ENCODE peak calls at places on chromosomes 4 and X, in six cellular contexts. W is GM12878, A is SK-N-SH, U is K562, G is H1, L is HepG2. J is an unnamed sample.
A peak's percentile ranks its signal among the peaks of the same experiment; 100 is the strongest.

GRCh38 chrX:125436855-125437254 is 117.2 kb downstream of the TEX13C start:
- DNase-seq in U (no peak), W (no peak), A (no peak), L (no peak), G (no peak), J (peak; percentile 23)

GRCh38 chr4:141518222-141518621 is 118.2 kb upstream of the IL15 start:
- DNase-seq in G (no peak), L (no peak), A (no peak), U (no peak), W (no peak), J (no peak)

GRCh38 chr4:8745828-8746225 is 125.8 kb downstream of the HMX1 start:
- DNase-seq in A (no peak), W (no peak), L (no peak), G (no peak), U (no peak), J (no peak)

GRCh38 chr4:47368211-47368610 is 95.3 kb downstream of the COMMD8 start:
- DNase-seq in G (no peak), L (no peak), A (no peak), W (no peak), U (no peak), J (peak; percentile 58)

GRCh38 chr4:100981447-100982204 is 365.7 kb downstream of the PPP3CA start:
- DNase-seq in U (no peak), A (no peak), W (no peak), L (no peak), G (no peak), J (peak; percentile 85)

GRCh38 chr4:159608434-159608833 is 505.6 kb downstream of the RAPGEF2 start:
- DNase-seq in A (no peak), L (no peak), U (no peak), W (no peak), G (no peak), J (no peak)

GRCh38 chr4:181618896-181619295 is 624.3 kb upstream of the TENM3 start:
- DNase-seq in W (no peak), L (no peak), A (no peak), U (no peak), G (no peak), J (no peak)

GRCh38 chr4:109576462-109576861 is 16.4 kb downstream of the MCUB start:
- DNase-seq in U (peak; percentile 20), L (no peak), G (no peak), A (no peak), W (no peak), J (no peak)

GRCh38 chrX:48958635-48959094 is 1.3 kb upstream of the OTUD5 start:
- DNase-seq in W (no peak), A (no peak), U (no peak), L (peak; percentile 21), G (no peak), J (peak; percentile 5)

GRCh38 chr4:159944477-159944876 is 841.6 kb downstream of the RAPGEF2 start:
- DNase-seq in A (no peak), G (no peak), U (no peak), L (no peak), W (no peak), J (no peak)

GRCh38 chrX:120311632-120312000 is 355 bp upstream of the TMEM255A start:
- DNase-seq in L (no peak), G (no peak), A (no peak), W (no peak), U (no peak), J (no peak)

GRCh38 chr4:125702406-125702805 is 387.7 kb downstream of the FAT4 start:
- DNase-seq in W (no peak), G (no peak), L (no peak), U (no peak), A (no peak), J (no peak)

GRCh38 chr4:126264839-126265238 is 950.1 kb downstream of the FAT4 start:
- DNase-seq in W (no peak), U (no peak), A (no peak), G (no peak), L (no peak), J (no peak)

GRCh38 chr4:142416711-142417275 is 429.3 kb downstream of the INPP4B start:
- DNase-seq in W (no peak), L (no peak), A (no peak), U (no peak), G (no peak), J (no peak)

GRCh38 chrX:145410622-145411021 is 163.3 kb downstream of the SPANXN1 start:
- DNase-seq in U (no peak), W (no peak), A (no peak), G (no peak), L (no peak), J (no peak)

GRCh38 chrX:45601052-45601451 is 400.4 kb upstream of the DIPK2B start:
- DNase-seq in A (no peak), L (no peak), W (no peak), G (peak; percentile 13), U (no peak), J (no peak)

GRCh38 chrX:100685284-100685996 is 41.4 kb downstream of the SRPX2 start:
- DNase-seq in G (peak; percentile 25), U (peak; percentile 69), A (peak; percentile 65), W (peak; percentile 53), L (peak; percentile 62), J (peak; percentile 70)

GRCh38 chr4:1218892-1219552 is 29.9 kb downstream of the CTBP1 start:
- DNase-seq in U (no peak), W (peak; percentile 92), G (no peak), A (no peak), L (no peak), J (no peak)

GRCh38 chr4:81472249-81473085 is 760 bp upstream of the RASGEF1B start:
- DNase-seq in G (no peak), L (peak; percentile 24), U (peak; percentile 47), A (peak; percentile 23), W (peak; percentile 24), J (peak; percentile 59)

GRCh38 chr4:130127297-130127696 is 1031.3 kb downstream of the C4orf33 start:
- DNase-seq in G (no peak), W (no peak), A (no peak), U (no peak), L (no peak), J (no peak)
- TF ChIP-seq POLR2AphosphoS5 in G (no peak), W (no peak), A (no peak), U (no peak), L (no peak), J (no peak)

GRCh38 chr4:113293043-113293560 is 243.6 kb downstream of the ANK2 start:
- DNase-seq in W (no peak), A (no peak), U (no peak), L (no peak), G (no peak), J (no peak)
- TF ChIP-seq GABPA in W (no peak), A (no peak), U (no peak), L (no peak), G (no peak), J (no peak)

DNA sequence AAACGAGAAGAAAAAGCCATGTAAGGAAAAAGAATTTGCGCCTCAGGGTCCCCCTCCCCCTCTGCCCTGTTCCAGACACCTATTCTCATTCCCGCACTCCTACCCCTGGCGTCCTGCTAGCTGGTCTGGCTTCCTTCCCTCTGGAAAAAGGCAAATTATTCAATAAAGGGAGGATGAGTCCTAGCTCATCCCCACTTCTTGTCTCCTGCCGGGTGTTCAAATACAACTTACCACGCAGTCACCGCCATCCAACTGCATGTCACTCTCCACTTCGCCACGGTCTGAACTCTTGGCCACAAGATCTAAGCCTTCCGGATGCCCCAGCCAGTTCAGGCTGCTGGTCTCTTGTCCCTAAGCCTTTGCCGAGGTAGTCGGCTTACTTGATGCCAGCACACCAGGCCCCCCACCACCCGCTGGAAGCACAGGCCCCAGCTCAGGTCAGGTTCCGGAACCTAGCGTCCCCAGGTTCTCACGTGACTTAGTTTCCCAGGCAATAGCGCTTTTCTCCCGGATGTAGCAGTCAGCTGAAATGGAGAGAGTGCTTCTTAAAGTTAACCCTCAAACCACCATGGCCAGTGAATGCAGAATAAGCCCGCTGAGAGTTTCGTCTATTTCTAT is 209.6 kb upstream of the SPIN4 start:
- DNase-seq in G (peak; percentile 57), U (peak; percentile 46), L (peak; percentile 81), W (peak; percentile 27), A (peak; percentile 55), J (peak; percentile 67)
- TF ChIP-seq POLR2AphosphoS5 in G (no peak), U (no peak), L (peak; percentile 30), W (peak; percentile 32), A (peak; percentile 51), J (peak; percentile 43)

DNA sequence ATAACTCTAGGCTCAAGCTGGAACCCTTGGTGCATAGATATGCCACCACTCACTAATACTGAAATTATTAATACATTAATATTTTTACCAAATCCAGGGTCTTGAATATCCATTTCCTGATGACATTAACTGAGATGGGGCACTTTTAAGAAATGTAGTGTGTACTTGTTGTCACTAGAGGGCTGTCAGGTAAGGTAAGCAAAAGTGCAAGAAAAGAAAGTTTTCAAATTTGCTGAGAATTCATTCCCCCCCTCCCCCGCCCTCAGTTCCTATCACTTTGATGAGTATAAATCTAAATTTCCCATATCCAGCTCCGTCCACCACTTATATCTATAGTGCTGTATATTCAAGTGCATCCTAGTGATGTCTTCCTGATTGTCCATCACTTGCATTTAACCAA is 20.5 kb upstream of the WDR44 start:
- DNase-seq in A (no peak), L (no peak), U (peak; percentile 15), G (no peak), W (no peak), J (no peak)
- TF ChIP-seq GABPA in A (no peak), L (no peak), U (no peak), G (no peak), W (no peak), J (no peak)

GRCh38 chr4:183253451-183253850 is 66.6 kb downstream of the CLDN22 start:
- DNase-seq in W (no peak), G (no peak), A (no peak), U (no peak), L (no peak), J (no peak)

GRCh38 chr4:183256343-183256742 is 63.7 kb downstream of the CLDN22 start:
- DNase-seq in L (no peak), A (no peak), W (no peak), U (no peak), G (no peak), J (no peak)

GRCh38 chr4:183254162-183254561 is 65.9 kb downstream of the CLDN22 start:
- DNase-seq in G (no peak), L (no peak), U (no peak), W (no peak), A (no peak), J (no peak)

GRCh38 chr4:183256756-183257385 is 63.2 kb downstream of the CLDN22 start:
- DNase-seq in G (no peak), L (peak; percentile 40), A (peak; percentile 70), W (no peak), U (peak; percentile 70), J (no peak)

DNA sequence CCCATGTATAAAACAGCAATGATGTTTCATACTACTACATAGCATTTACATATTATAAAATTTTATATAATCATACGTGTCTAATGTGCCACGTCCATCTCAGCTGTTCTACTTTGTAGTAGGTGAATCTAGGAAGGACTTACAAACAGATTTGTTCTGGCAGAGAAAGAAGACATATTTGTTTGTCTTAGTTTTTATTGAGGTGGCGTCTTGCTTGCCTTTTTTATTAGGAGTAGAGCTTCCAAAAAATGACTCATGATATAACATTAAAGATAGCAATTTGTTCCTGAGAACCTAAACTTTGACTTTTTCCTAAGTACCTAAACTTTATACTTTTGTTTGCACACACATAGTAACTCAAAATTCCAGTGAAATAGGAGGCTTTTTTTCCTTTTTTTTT is 64.6 kb downstream of the CLDN22 start:
- DNase-seq in L (no peak), A (no peak), G (no peak), W (no peak), U (no peak), J (no peak)
- TF ChIP-seq POLR2AphosphoS5 in L (no peak), A (no peak), G (no peak), W (no peak), U (no peak), J (no peak)

GRCh38 chr4:82618321-82618720 is 56.5 kb upstream of the TMEM150C start:
- DNase-seq in U (no peak), G (no peak), L (no peak), W (no peak), A (peak; percentile 73), J (no peak)
- TF ChIP-seq GABPA in U (no peak), G (no peak), L (no peak), W (no peak), A (no peak), J (no peak)

J was measured in HL-60.